ENCODE peak calls at places on chromosomes 11 and 22, in eight cellular contexts. Q, R, C, F, I, H, Z and V are unnamed samples.
A peak's percentile ranks its signal among the peaks of the same experiment; 100 is the strongest.

GRCh38 chr11:34583818-34584217 is 37.1 kb upstream of the EHF start:
- DNase-seq in Q (no peak), H (no peak), F (no peak), C (no peak), I (no peak), Z (no peak), R (no peak), V (no peak)

GRCh38 chr11:69377953-69378302 is 84.0 kb downstream of the MYEOV start:
- DNase-seq in R (no peak), Z (peak; percentile 25), H (no peak), Q (no peak), F (no peak), C (no peak), I (no peak), V (no peak)

GRCh38 chr11:9228086-9228485 is 37.1 kb downstream of the DENND5A start:
- DNase-seq in Z (no peak), R (no peak), Q (no peak), C (no peak), I (no peak), H (no peak), F (no peak), V (no peak)

GRCh38 chr22:45061332-45061731 is 51.5 kb upstream of the PHF21B start:
- DNase-seq in Q (no peak), C (no peak), I (no peak), F (no peak), R (no peak), H (no peak), Z (no peak), V (no peak)

GRCh38 chr11:33064033-33064825 is 24.9 kb downstream of the TCP11L1 start:
- DNase-seq in R (no peak), F (no peak), H (no peak), I (no peak), Z (no peak), C (no peak), Q (peak; percentile 70), V (peak; percentile 22)

GRCh38 chr11:55942785-55943392 is 6.7 kb upstream of the OR5I1 start:
- DNase-seq in Q (peak; percentile 50), Z (no peak), H (no peak), R (no peak), C (peak; percentile 1), F (no peak), I (peak; percentile 3), V (no peak)

GRCh38 chr11:2206291-2206690 is 34.7 kb upstream of the TH start:
- DNase-seq in Q (no peak), Z (no peak), I (no peak), H (no peak), F (no peak), C (no peak), R (peak; percentile 2), V (peak; percentile 5)

GRCh38 chr22:32615874-32616564 is 141.4 kb downstream of the FBXO7 start:
- DNase-seq in Z (no peak), R (no peak), H (no peak), I (no peak), C (no peak), Q (no peak), F (no peak), V (no peak)

GRCh38 chr22:30221121-30221992 is 25.2 kb downstream of the LIF start:
- DNase-seq in Q (no peak), R (no peak), F (no peak), C (no peak), I (no peak), Z (peak; percentile 69), H (no peak), V (no peak)

GRCh38 chr11:66478823-66479740 is 1.2 kb upstream of the DPP3 start:
- DNase-seq in F (peak; percentile 70), C (peak; percentile 47), I (peak; percentile 49), Z (no peak), H (peak; percentile 62), R (peak; percentile 49), Q (peak; percentile 47), V (peak; percentile 79)

GRCh38 chr11:122430490-122430889 is 225.0 kb upstream of the UBASH3B start:
- DNase-seq in R (no peak), F (no peak), Q (no peak), H (peak; percentile 66), Z (no peak), I (no peak), C (no peak), V (no peak)

GRCh38 chr22:43944670-43945430 is 10.4 kb upstream of the SAMM50 start:
- DNase-seq in F (no peak), R (no peak), Q (peak; percentile 31), H (no peak), I (no peak), Z (no peak), C (no peak), V (no peak)

GRCh38 chr11:47380078-47380477 is 1.7 kb upstream of the SPI1 start:
- DNase-seq in C (no peak), Z (no peak), H (no peak), R (no peak), Q (no peak), I (no peak), F (no peak), V (no peak)

GRCh38 chr22:40797427-40797826 is 21.7 kb downstream of the SLC25A17 start:
- DNase-seq in R (no peak), C (peak; percentile 55), H (no peak), I (no peak), F (no peak), Z (no peak), Q (peak; percentile 10), V (no peak)

GRCh38 chr22:47928626-47929025 is 1166.2 kb downstream of the TBC1D22A start:
- DNase-seq in Z (no peak), I (no peak), F (no peak), H (peak; percentile 21), C (no peak), R (no peak), Q (no peak), V (no peak)

DNA sequence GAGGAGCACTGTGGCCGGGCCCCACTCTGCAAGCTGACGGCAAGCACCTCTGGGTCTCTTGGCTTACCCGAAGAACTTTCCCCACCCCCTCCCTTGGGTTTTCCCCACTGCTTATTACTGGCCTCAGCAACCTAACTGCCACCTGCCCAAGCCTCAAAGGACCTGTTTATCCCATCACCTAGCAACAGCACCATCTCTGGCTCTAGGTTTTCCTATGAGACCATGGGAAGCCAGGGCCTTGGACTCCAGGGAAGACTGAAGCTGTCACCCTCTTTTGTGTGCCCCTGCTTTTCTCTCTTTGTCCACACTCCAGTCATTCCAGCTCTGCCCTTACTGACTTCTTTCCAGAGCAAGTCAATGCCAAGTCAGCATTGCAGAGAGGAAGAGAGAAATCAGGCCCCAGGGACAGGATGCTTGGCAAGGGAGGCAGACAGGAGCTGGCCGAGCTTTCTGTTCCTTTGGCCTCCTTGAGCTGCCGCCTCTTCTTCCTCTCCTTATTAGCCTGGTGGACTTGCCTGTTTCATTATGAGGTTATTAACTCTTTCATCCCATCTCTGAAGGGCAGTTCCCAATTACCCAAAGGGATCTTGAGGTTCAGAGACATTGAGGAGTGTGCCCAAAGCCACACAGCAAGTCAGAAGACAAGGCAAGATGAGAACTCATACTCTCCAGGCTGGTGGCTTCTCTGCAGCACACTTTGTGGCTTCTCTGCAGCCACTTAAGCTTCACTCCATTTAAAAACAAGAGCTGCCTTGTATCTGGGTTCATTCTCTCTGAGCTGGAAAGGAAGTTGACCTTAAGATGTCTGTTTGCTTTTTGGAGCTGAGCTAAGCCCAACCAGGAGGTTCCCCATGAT is at the start of gene SMIM35:
- DNase-seq in F (no peak), I (no peak), C (no peak), R (no peak), Z (no peak), Q (no peak), H (no peak), V (no peak)
- H3K4me3 ChIP-seq in F (no peak within 1 kb of the TSS), I (no peak within 1 kb of the TSS), C (no peak within 1 kb of the TSS), R (no peak within 1 kb of the TSS), Z (no peak within 1 kb of the TSS), Q (no peak within 1 kb of the TSS), H (no peak within 1 kb of the TSS), V (no peak within 1 kb of the TSS)

GRCh38 chr22:36397767-36398093 is 10.0 kb upstream of the MYH9 start:
- DNase-seq in H (no peak), R (no peak), Q (no peak), F (no peak), Z (no peak), I (no peak), C (no peak), V (no peak)

GRCh38 chr22:36395061-36395849 is 7.5 kb upstream of the MYH9 start:
- DNase-seq in H (no peak), R (no peak), Q (no peak), Z (no peak), F (no peak), C (no peak), I (no peak), V (no peak)

GRCh38 chr22:36398602-36399472 is 11.1 kb upstream of the MYH9 start:
- DNase-seq in C (peak; percentile 94), F (no peak), Z (no peak), H (no peak), I (no peak), Q (no peak), R (no peak), V (no peak)

GRCh38 chr22:36395922-36396321 is 8.2 kb upstream of the MYH9 start:
- DNase-seq in I (peak; percentile 54), C (peak; percentile 85), F (no peak), Q (no peak), H (no peak), R (no peak), Z (no peak), V (no peak)

DNA sequence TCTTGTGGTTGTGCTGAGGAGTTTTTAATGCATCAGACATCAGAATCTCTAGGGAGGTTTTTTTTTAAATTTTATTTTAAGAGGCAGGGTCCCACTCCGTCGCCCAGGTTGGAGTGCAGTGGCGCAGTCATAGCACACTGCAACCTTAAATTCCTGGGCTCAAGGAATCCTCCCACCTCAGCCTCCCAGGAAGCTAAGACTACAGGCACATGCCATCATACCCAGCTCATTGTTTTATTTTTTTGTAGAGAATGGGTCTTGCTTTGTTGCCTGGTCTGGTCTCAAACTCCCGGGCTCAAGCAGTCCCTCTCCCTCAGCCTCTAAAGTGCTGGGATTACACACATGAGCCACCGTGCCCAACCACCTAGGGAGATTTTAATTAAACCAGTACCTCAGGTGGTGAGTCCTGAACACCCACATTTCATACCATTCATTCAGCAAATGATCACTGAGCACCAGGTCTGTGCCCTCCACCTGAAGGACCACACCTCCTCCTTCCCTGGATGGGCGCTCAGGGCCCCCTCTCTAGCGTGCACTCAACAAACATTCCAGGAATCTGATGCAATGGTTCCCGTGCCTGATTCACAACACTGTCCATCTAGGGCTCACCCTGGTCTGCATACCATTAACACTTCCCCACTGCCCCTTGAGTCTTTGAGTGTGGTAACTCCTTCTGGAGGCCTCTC is 9.5 kb upstream of the MYH9 start:
- DNase-seq in F (peak; percentile 46), Q (no peak), C (peak; percentile 87), H (no peak), R (no peak), I (peak; percentile 47), Z (no peak), V (no peak)
- H3K4me1 ChIP-seq in F (peaks cover 47% of the 10 kb centered on the region), Q (no peaks in the 10 kb centered on the region), C (peaks cover 12% of the 10 kb centered on the region), H (peaks cover 21% of the 10 kb centered on the region), R (peaks cover 13% of the 10 kb centered on the region), I (peaks cover 52% of the 10 kb centered on the region), Z (peaks cover 9% of the 10 kb centered on the region), V (no peaks in the 10 kb centered on the region)

GRCh38 chr11:119028346-119029068 is 2.2 kb downstream of the SLC37A4 start:
- DNase-seq in Q (no peak), Z (no peak), I (no peak), H (no peak), F (no peak), R (no peak), C (no peak), V (no peak)
- H3K4me3 ChIP-seq in Q (no peak overlapping the region), Z (no peak overlapping the region), I (no peak overlapping the region), H (no peak overlapping the region), F (no peak overlapping the region), R (no peak overlapping the region), C (no peak overlapping the region), V (no peak overlapping the region)

GRCh38 chr22:50253046-50253580 is 2.0 kb upstream of the HDAC10 start:
- DNase-seq in Q (no peak), R (no peak), C (no peak), Z (no peak), F (no peak), I (no peak), H (no peak), V (no peak)
- H3K4me1 ChIP-seq in Q (peaks cover 7% of the 10 kb centered on the region), R (peaks cover 41% of the 10 kb centered on the region), C (peaks cover 7% of the 10 kb centered on the region), Z (peaks cover 15% of the 10 kb centered on the region), F (peaks cover 29% of the 10 kb centered on the region), I (peaks cover 12% of the 10 kb centered on the region), H (peaks cover 38% of the 10 kb centered on the region), V (peaks cover 28% of the 10 kb centered on the region)